ENCODE peak calls at places on chromosomes 6 and 20, in four cellular contexts. P is RWPE2; C is A172; M is activated CD4-positive, alpha-beta T cell treated with anti-CD3 and anti-CD28 coated beads, Interleukin-2, amount 50 U/mL, for 24 hours. Y is an unnamed sample.

GRCh38 chr20:60507087-60507684 is 549.0 kb downstream of the CDH26 start:
- DNase-seq in P (no peak), C (no peak), M (no peak), Y (no peak)

GRCh38 chr6:89564752-89565427 is 73.7 kb downstream of the LYRM2 start:
- DNase-seq in P (no peak), C (no peak), M (no peak), Y (no peak)

GRCh38 chr20:18986146-18986830 is 172.7 kb downstream of the SCP2D1 start:
- DNase-seq in P (no peak), C (no peak), M (no peak), Y (no peak)

GRCh38 chr6:137349856-137350830 is 131.0 kb upstream of the IFNGR1 start:
- DNase-seq in P (no peak), C (no peak), M (no peak), Y (no peak)

GRCh38 chr6:137161975-137162374 is 11.5 kb downstream of the IL22RA2 start:
- DNase-seq in P (no peak), C (no peak), M (no peak), Y (peak; percentile 30)

GRCh38 chr20:57582432-57583288 is 21.8 kb downstream of the PCK1 start:
- DNase-seq in P (peak; percentile 80), C (no peak), M (no peak), Y (no peak)

GRCh38 chr20:50460115-50460607 is 50.0 kb upstream of the PTPN1 start:
- DNase-seq in P (no peak), C (no peak), M (no peak), Y (no peak)

GRCh38 chr6:3443221-3443515 is 13.7 kb downstream of the SLC22A23 start:
- DNase-seq in P (no peak), C (no peak), M (no peak), Y (no peak)

GRCh38 chr20:49603209-49603627 is 35.3 kb upstream of the PTGIS start:
- DNase-seq in P (no peak), C (peak; percentile 43), M (no peak), Y (no peak)

GRCh38 chr20:57618091-57618765 is 2.0 kb downstream of the ZBP1 start:
- DNase-seq in P (peak; percentile 91), C (peak; percentile 78), M (no peak), Y (peak; percentile 81)

GRCh38 chr20:1286267-1287036 is 20.4 kb downstream of the SNPH start:
- DNase-seq in P (no peak), C (no peak), M (no peak), Y (no peak)

GRCh38 chr6:53487080-53487479 is 57.8 kb downstream of the GCLC start:
- DNase-seq in P (no peak), C (no peak), M (no peak), Y (no peak)

GRCh38 chr6:16240618-16241320 is 2.4 kb downstream of the GMPR start:
- DNase-seq in P (no peak), C (no peak), M (no peak), Y (no peak)

GRCh38 chr6:166904101-166904746 is 52.1 kb downstream of the RNASET2 start:
- DNase-seq in P (no peak), C (peak; percentile 16), M (no peak), Y (no peak)

GRCh38 chr20:1804129-1804503 is 91.1 kb upstream of the SIRPA start:
- DNase-seq in P (no peak), C (no peak), M (no peak), Y (no peak)

GRCh38 chr6:135411339-135411738 is 86.2 kb downstream of the AHI1 start:
- DNase-seq in P (no peak), C (no peak), M (no peak), Y (peak; percentile 7)

GRCh38 chr6:39786636-39787035 is 5.5 kb upstream of the DAAM2 start:
- DNase-seq in P (no peak), C (no peak), M (no peak), Y (no peak)

GRCh38 chr6:136351518-136352106 is 62.0 kb upstream of the BCLAF1 start:
- DNase-seq in P (no peak), C (no peak), M (no peak), Y (no peak)

GRCh38 chr6:96545882-96546281 is 17.0 kb upstream of the FHL5 start:
- DNase-seq in P (no peak), C (no peak), M (no peak), Y (no peak)

GRCh38 chr20:25247100-25247665 is 702 bp upstream of the PYGB start:
- DNase-seq in P (no peak), C (no peak), M (no peak), Y (peak; percentile 70)

GRCh38 chr20:1856419-1856818 is 38.8 kb upstream of the SIRPA start:
- DNase-seq in P (no peak), C (no peak), M (no peak), Y (no peak)

GRCh38 chr20:51876511-51876910 is 74.2 kb upstream of the SALL4 start:
- DNase-seq in P (no peak), C (peak; percentile 71), M (no peak), Y (no peak)

GRCh38 chr6:111689946-111690345 is 84.3 kb upstream of the TRAF3IP2 start:
- DNase-seq in P (no peak), C (no peak), M (no peak), Y (no peak)

GRCh38 chr6:225121-225721 is 67.1 kb upstream of the DUSP22 start:
- DNase-seq in P (peak; percentile 75), C (no peak), M (peak; percentile 37), Y (peak; percentile 77)

GRCh38 chr20:62651285-62652021 is 9.2 kb downstream of the SLCO4A1 start:
- DNase-seq in P (no peak), C (no peak), M (peak; percentile 47), Y (peak; percentile 36)

GRCh38 chr20:48154040-48154439 is 368.8 kb upstream of the SULF2 start:
- DNase-seq in P (no peak), C (no peak), M (no peak), Y (no peak)

GRCh38 chr20:35145141-35145564 is 2.0 kb downstream of the EDEM2 start:
- DNase-seq in P (peak; percentile 29), C (peak; percentile 50), M (no peak), Y (peak; percentile 90)

GRCh38 chr6:143971453-143971852 is 36.6 kb downstream of the PLAGL1 start:
- DNase-seq in P (no peak), C (no peak), M (no peak), Y (no peak)

Y was measured in RWPE1.